ENCODE peak calls at places on chromosomes 12 and 14, in four cellular contexts. E is NCI-H1048, M is aorta, B is esophagus muscularis mucosa. L is an unnamed sample.

GRCh38 chr12:119154435-119154818 is 24.3 kb upstream of the HSPB8 start:
- DNase-seq in B (no peak), E (no peak), M (peak), L (no peak)

GRCh38 chr14:68297871-68298468 is 478.4 kb downstream of the RAD51B start:
- DNase-seq in M (no peak), B (no peak), E (no peak), L (no peak)

GRCh38 chr12:62396750-62397149 is 69.9 kb upstream of the MON2 start:
- DNase-seq in B (no peak), M (no peak), E (no peak), L (no peak)

GRCh38 chr12:2739832-2740641 is 54.7 kb upstream of the FKBP4 start:
- DNase-seq in M (no peak), B (peak), E (no peak), L (no peak)

GRCh38 chr14:87966816-87967215 is 26.2 kb downstream of the GALC start:
- DNase-seq in M (no peak), E (no peak), B (no peak), L (no peak)

GRCh38 chr12:101733166-101733565 is 6.1 kb downstream of the SYCP3 start:
- DNase-seq in M (no peak), B (no peak), E (no peak), L (no peak)

GRCh38 chr12:128951448-128951847 is 98.2 kb downstream of the GLT1D1 start:
- DNase-seq in M (no peak), B (no peak), E (no peak), L (no peak)

GRCh38 chr14:64566651-64567122 is 16.9 kb downstream of the PPP1R36 start:
- DNase-seq in M (no peak), B (peak), E (no peak), L (no peak)

GRCh38 chr12:66403746-66404145 is 101.5 kb downstream of the HELB start:
- DNase-seq in B (no peak), E (no peak), M (no peak), L (peak)

GRCh38 chr12:121578230-121579189 is 2.3 kb downstream of the KDM2B start:
- DNase-seq in M (peak), B (no peak), E (no peak), L (no peak)

GRCh38 chr12:52268212-52268611 is 6.2 kb upstream of the KRT86 start:
- DNase-seq in E (no peak), B (no peak), M (no peak), L (no peak)

GRCh38 chr12:66011731-66012130 is 118.8 kb downstream of the LLPH start:
- DNase-seq in B (no peak), M (no peak), E (no peak), L (no peak)

GRCh38 chr14:76719664-76720063 is 41.6 kb upstream of the VASH1 start:
- DNase-seq in M (no peak), B (no peak), E (no peak), L (no peak)

GRCh38 chr14:60323199-60323891 is 74.3 kb downstream of the PPM1A start:
- DNase-seq in B (no peak), E (no peak), M (no peak), L (no peak)

GRCh38 chr12:122687091-122687490 is 16.1 kb downstream of the HCAR2 start:
- DNase-seq in B (no peak), M (no peak), E (no peak), L (no peak)

GRCh38 chr12:19800884-19801283 is 361.6 kb downstream of the AEBP2 start:
- DNase-seq in B (no peak), E (no peak), M (no peak), L (no peak)

GRCh38 chr12:80864046-80864735 is 73.5 kb downstream of the LIN7A start:
- DNase-seq in E (no peak), B (no peak), M (no peak), L (no peak)

GRCh38 chr14:100138082-100138787 is 21.2 kb downstream of the DEGS2 start:
- DNase-seq in M (no peak), B (no peak), E (no peak), L (no peak)

GRCh38 chr12:12622418-12622817 is 10.7 kb downstream of the CREBL2 start:
- DNase-seq in E (no peak), B (no peak), M (no peak), L (no peak)

GRCh38 chr14:101199028-101199770 is 295.7 kb upstream of the RTL1 start:
- DNase-seq in E (no peak), M (peak), B (peak), L (no peak)

GRCh38 chr12:87405918-87406317 is 623.3 kb downstream of the C12orf50 start:
- DNase-seq in B (no peak), M (no peak), E (no peak), L (no peak)

GRCh38 chr12:27865421-27865820 is 85.4 kb upstream of the MANSC4 start:
- DNase-seq in E (no peak), M (no peak), B (no peak), L (no peak)

GRCh38 chr12:45581112-45581511 is 148.4 kb upstream of the ARID2 start:
- DNase-seq in M (no peak), E (no peak), B (peak), L (no peak)

GRCh38 chr12:76455582-76456345 is 103.8 kb downstream of the OSBPL8 start:
- DNase-seq in M (no peak), E (no peak), B (no peak), L (peak)

GRCh38 chr14:104263671-104264358 is 125.4 kb downstream of the KIF26A start:
- DNase-seq in M (peak), E (no peak), B (no peak), L (no peak)

GRCh38 chr14:74571441-74571841 is 40.6 kb downstream of the LTBP2 start:
- DNase-seq in E (no peak), B (no peak), M (peak), L (no peak)

GRCh38 chr12:77166711-77167110 is 101.3 kb upstream of the E2F7 start:
- DNase-seq in E (no peak), B (no peak), M (no peak), L (no peak)

GRCh38 chr14:81436296-81437138 is 36.4 kb upstream of the STON2 start:
- DNase-seq in E (peak), B (no peak), M (peak), L (no peak)

GRCh38 chr12:118922405-118922804 is 58.9 kb upstream of the SRRM4 start:
- DNase-seq in E (no peak), B (no peak), M (no peak), L (no peak)

GRCh38 chr14:81625343-81625742 is 91.7 kb upstream of the SEL1L start:
- DNase-seq in E (peak), M (no peak), B (no peak), L (no peak)

L was measured in GM12864.